ENCODE peak calls at places on chromosomes 13 and 19, in five cellular contexts. Y, S, H, K and L are unnamed samples.

GRCh38 chr19:23313196-23313595 is 63.0 kb upstream of the ZNF724 start:
- DNase-seq in Y (no peak), S (no peak), H (no peak), K (no peak), L (no peak)

GRCh38 chr19:33806434-33806881 is 9.8 kb downstream of the KCTD15 start:
- DNase-seq in Y (no peak), S (no peak), H (no peak), K (no peak), L (no peak)

GRCh38 chr13:112104873-112105234 is 37.9 kb downstream of the SOX1 start:
- DNase-seq in Y (no peak), S (no peak), H (no peak), K (no peak), L (no peak)

GRCh38 chr19:42555317-42555716 is 27.0 kb upstream of the CEACAM1 start:
- DNase-seq in Y (no peak), S (no peak), H (no peak), K (no peak), L (no peak)

GRCh38 chr13:38630780-38631179 is 56.1 kb upstream of the FREM2 start:
- DNase-seq in Y (peak), S (no peak), H (peak), K (no peak), L (no peak)

GRCh38 chr13:110640591-110641029 is 25.3 kb downstream of the NAXD start:
- DNase-seq in Y (no peak), S (no peak), H (no peak), K (no peak), L (no peak)

GRCh38 chr13:91132786-91133185 is 214.7 kb upstream of the MIR17HG start:
- DNase-seq in Y (peak), S (no peak), H (no peak), K (no peak), L (no peak)

GRCh38 chr19:10503002-10503789 is at the start of gene KEAP1:
- DNase-seq in Y (peak), S (peak), H (peak), K (no peak), L (no peak)

GRCh38 chr19:43504426-43505185 is at the start of gene PHLDB3:
- DNase-seq in Y (peak), S (peak), H (no peak), K (no peak), L (peak)

GRCh38 chr13:19597523-19597922 is 35.9 kb upstream of the MPHOSPH8 start:
- DNase-seq in Y (peak), S (peak), H (peak), K (no peak), L (no peak)

GRCh38 chr19:6216996-6217751 is 62.6 kb downstream of the MLLT1 start:
- DNase-seq in Y (peak), S (no peak), H (no peak), K (no peak), L (no peak)

GRCh38 chr19:36059180-36059910 is 4.6 kb downstream of the WDR62 start:
- DNase-seq in Y (no peak), S (no peak), H (no peak), K (no peak), L (no peak)

GRCh38 chr13:97976551-97977375 is 23.3 kb downstream of the IPO5 start:
- DNase-seq in Y (no peak), S (peak), H (no peak), K (no peak), L (peak)

GRCh38 chr13:45349438-45349837 is 8.5 kb upstream of the TPT1 start:
- DNase-seq in Y (no peak), S (no peak), H (peak), K (no peak), L (no peak)

GRCh38 chr13:76894401-76895110 is 8.4 kb upstream of the KCTD12 start:
- DNase-seq in Y (no peak), S (no peak), H (no peak), K (no peak), L (no peak)

GRCh38 chr13:38943231-38943630 is 47.4 kb downstream of the STOML3 start:
- DNase-seq in Y (no peak), S (no peak), H (no peak), K (no peak), L (no peak)

GRCh38 chr13:111950697-111951096 is 116.3 kb upstream of the SOX1 start:
- DNase-seq in Y (no peak), S (no peak), H (no peak), K (no peak), L (no peak)

GRCh38 chr13:25253702-25254101 is 33.6 kb downstream of the MTMR6 start:
- DNase-seq in Y (no peak), S (peak), H (no peak), K (no peak), L (no peak)

GRCh38 chr19:41641879-41642485 is 15.1 kb upstream of the CEACAM4 start:
- DNase-seq in Y (peak), S (peak), H (peak), K (no peak), L (peak)

GRCh38 chr13:20769091-20769490 is 4.7 kb downstream of the EEF1AKMT1 start:
- DNase-seq in Y (peak), S (no peak), H (no peak), K (no peak), L (no peak)

GRCh38 chr19:48726573-48726972 is 7.0 kb upstream of the MAMSTR start:
- DNase-seq in Y (no peak), S (no peak), H (no peak), K (no peak), L (no peak)

GRCh38 chr19:1848399-1849131 is at the start of gene REXO1:
- DNase-seq in Y (peak), S (peak), H (peak), K (peak), L (peak)

GRCh38 chr13:50685491-50685890 is 158.0 kb downstream of the DLEU7 start:
- DNase-seq in Y (peak), S (peak), H (no peak), K (peak), L (no peak)

GRCh38 chr19:14028901-14029300 is 953 bp downstream of the RLN3 start:
- DNase-seq in Y (no peak), S (no peak), H (no peak), K (no peak), L (no peak)

GRCh38 chr13:36428083-36428482 is 4.2 kb upstream of the CCNA1 start:
- DNase-seq in Y (peak), S (no peak), H (no peak), K (no peak), L (no peak)

GRCh38 chr13:59829690-59830089 is 334.0 kb downstream of the DIAPH3 start:
- DNase-seq in Y (no peak), S (no peak), H (no peak), K (no peak), L (no peak)

GRCh38 chr19:54415901-54416621 is 797 bp downstream of the TTYH1 start:
- DNase-seq in Y (no peak), S (no peak), H (no peak), K (no peak), L (no peak)

GRCh38 chr19:18503971-18504885 is 17.6 kb downstream of the ELL start:
- DNase-seq in Y (no peak), S (no peak), H (no peak), K (no peak), L (no peak)

GRCh38 chr13:71661921-71662320 is 205.1 kb downstream of the DACH1 start:
- DNase-seq in Y (peak), S (no peak), H (no peak), K (no peak), L (no peak)

GRCh38 chr19:21362291-21362690 is 3.5 kb downstream of the ZNF738 start:
- DNase-seq in Y (no peak), S (no peak), H (no peak), K (no peak), L (no peak)

GRCh38 chr19:53057904-53058579 is 13.5 kb downstream of the ERVV-2 start:
- DNase-seq in Y (peak), S (no peak), H (peak), K (no peak), L (no peak)

GRCh38 chr19:53818756-53819155 is 5.4 kb downstream of the NLRP12 start:
- DNase-seq in Y (no peak), S (no peak), H (no peak), K (no peak), L (no peak)